ENCODE peak calls at places on chromosomes 6 and 20, in nine cellular contexts. N, G, L, D, Q, O, V, Z and W are unnamed samples.

GRCh38 chr6:130377371-130377770 is 11.6 kb downstream of the TMEM200A start:
- DNase-seq in N (no peak), G (no peak), L (peak; percentile 50), D (no peak), Q (no peak), O (no peak), V (no peak), Z (no peak), W (no peak)

GRCh38 chr20:50026746-50027575 is 44.2 kb downstream of the SNAI1 start:
- DNase-seq in N (no peak), G (no peak), L (peak; percentile 15), D (no peak), Q (no peak), O (no peak), V (no peak), Z (no peak), W (no peak)

GRCh38 chr6:251920-252319 is 40.4 kb upstream of the DUSP22 start:
- DNase-seq in N (peak; percentile 79), G (no peak), L (no peak), D (no peak), Q (no peak), O (no peak), V (no peak), Z (no peak), W (peak; percentile 71)

GRCh38 chr20:46182271-46182670 is 64.2 kb downstream of the CD40 start:
- DNase-seq in N (no peak), G (no peak), L (no peak), D (no peak), Q (no peak), O (no peak), V (no peak), Z (no peak), W (no peak)

GRCh38 chr20:43525016-43525415 is 17.5 kb downstream of the L3MBTL1 start:
- DNase-seq in N (no peak), G (no peak), L (no peak), D (no peak), Q (no peak), O (no peak), V (no peak), Z (no peak), W (no peak)

GRCh38 chr20:4944518-4944917 is 56.8 kb downstream of the SLC23A2 start:
- DNase-seq in N (no peak), G (no peak), L (peak; percentile 35), D (no peak), Q (no peak), O (no peak), V (no peak), Z (no peak), W (peak; percentile 27)

GRCh38 chr6:48552905-48553304 is 441.9 kb upstream of the PTCHD4 start:
- DNase-seq in N (no peak), G (no peak), L (no peak), D (no peak), Q (no peak), O (no peak), V (no peak), Z (no peak), W (no peak)

GRCh38 chr20:14288341-14289330 is 48.8 kb downstream of the FLRT3 start:
- DNase-seq in N (no peak), G (no peak), L (peak; percentile 72), D (no peak), Q (peak; percentile 14), O (no peak), V (no peak), Z (no peak), W (peak; percentile 96)

GRCh38 chr20:49348563-49348962 is 70.7 kb upstream of the ZNFX1 start:
- DNase-seq in N (no peak), G (no peak), L (no peak), D (no peak), Q (no peak), O (no peak), V (no peak), Z (no peak), W (no peak)

GRCh38 chr6:33112148-33112547 is 36.4 kb downstream of the HLA-DPB1 start:
- DNase-seq in N (peak; percentile 72), G (no peak), L (peak; percentile 55), D (no peak), Q (peak; percentile 20), O (no peak), V (no peak), Z (no peak), W (peak; percentile 55)

GRCh38 chr6:7978736-7979135 is 68.1 kb upstream of the TXNDC5 start:
- DNase-seq in N (peak; percentile 81), G (no peak), L (no peak), D (no peak), Q (peak; percentile 65), O (no peak), V (no peak), Z (no peak), W (no peak)